ENCODE peak calls at places on chromosomes 13 and 19, in ten cellular contexts. One of them, this sample, is unnamed.

GRCh38 chr19:46629546-46630025 is 4.7 kb upstream of the PTGIR start:
- DNase-seq in GM23338: no peak
- DNase-seq in H1: no peak
- DNase-seq in breast epithelium: no peak
- DNase-seq in HL-60: no peak
- DNase-seq in vagina: no peak
- DNase-seq in Panc1: no peak
- DNase-seq in HepG2: no peak
- DNase-seq in stomach: peak; percentile 79
- DNase-seq in GM12878: no peak
- DNase-seq in this sample: no peak

GRCh38 chr19:52492201-52492960 is 35.1 kb upstream of the ZNF808 start:
- DNase-seq in stomach: no peak
- DNase-seq in HL-60: no peak
- DNase-seq in vagina: no peak
- DNase-seq in H1: peak; percentile 94
- DNase-seq in GM23338: peak; percentile 97
- DNase-seq in HepG2: no peak
- DNase-seq in GM12878: no peak
- DNase-seq in Panc1: no peak
- DNase-seq in breast epithelium: no peak
- DNase-seq in this sample: no peak

GRCh38 chr13:37023871-37024270 is 23.3 kb downstream of the EXOSC8 start:
- DNase-seq in GM23338: no peak
- DNase-seq in breast epithelium: no peak
- DNase-seq in HepG2: no peak
- DNase-seq in vagina: no peak
- DNase-seq in stomach: no peak
- DNase-seq in Panc1: no peak
- DNase-seq in H1: no peak
- DNase-seq in GM12878: no peak
- DNase-seq in HL-60: no peak
- DNase-seq in this sample: no peak

GRCh38 chr19:50510700-50511068 is 307 bp downstream of the JOSD2 start:
- DNase-seq in HL-60: no peak
- DNase-seq in Panc1: no peak
- DNase-seq in GM12878: no peak
- DNase-seq in H1: peak; percentile 61
- DNase-seq in HepG2: no peak
- DNase-seq in vagina: no peak
- DNase-seq in stomach: no peak
- DNase-seq in GM23338: peak; percentile 93
- DNase-seq in breast epithelium: no peak
- DNase-seq in this sample: no peak

GRCh38 chr13:105474983-105475382 is 1060.5 kb downstream of the EFNB2 start:
- DNase-seq in GM23338: peak; percentile 39
- DNase-seq in H1: no peak
- DNase-seq in stomach: no peak
- DNase-seq in HepG2: no peak
- DNase-seq in Panc1: no peak
- DNase-seq in vagina: no peak
- DNase-seq in GM12878: no peak
- DNase-seq in breast epithelium: no peak
- DNase-seq in HL-60: no peak
- DNase-seq in this sample: no peak

GRCh38 chr19:14167594-14168138 is 31.3 kb upstream of the ASF1B start:
- DNase-seq in Panc1: no peak
- DNase-seq in vagina: no peak
- DNase-seq in stomach: no peak
- DNase-seq in H1: no peak
- DNase-seq in GM12878: no peak
- DNase-seq in HepG2: no peak
- DNase-seq in breast epithelium: no peak
- DNase-seq in HL-60: peak; percentile 36
- DNase-seq in GM23338: no peak
- DNase-seq in this sample: no peak

GRCh38 chr13:98225036-98225940 is 48.2 kb upstream of the RNF113B start:
- DNase-seq in Panc1: no peak
- DNase-seq in breast epithelium: no peak
- DNase-seq in GM12878: no peak
- DNase-seq in vagina: no peak
- DNase-seq in GM23338: no peak
- DNase-seq in HepG2: no peak
- DNase-seq in stomach: no peak
- DNase-seq in H1: no peak
- DNase-seq in HL-60: no peak
- DNase-seq in this sample: no peak

GRCh38 chr19:13172335-13173128 is 22.3 kb downstream of the IER2 start:
- DNase-seq in GM23338: no peak
- DNase-seq in HL-60: peak; percentile 43
- DNase-seq in Panc1: no peak
- DNase-seq in GM12878: no peak
- DNase-seq in breast epithelium: peak; percentile 87
- DNase-seq in stomach: peak; percentile 88
- DNase-seq in H1: no peak
- DNase-seq in HepG2: no peak
- DNase-seq in vagina: no peak
- DNase-seq in this sample: peak; percentile 89

GRCh38 chr19:31023038-31023437 is 326.2 kb downstream of the TSHZ3 start:
- DNase-seq in HepG2: no peak
- DNase-seq in H1: no peak
- DNase-seq in breast epithelium: no peak
- DNase-seq in HL-60: no peak
- DNase-seq in Panc1: no peak
- DNase-seq in GM12878: no peak
- DNase-seq in GM23338: no peak
- DNase-seq in vagina: no peak
- DNase-seq in stomach: no peak
- DNase-seq in this sample: no peak

GRCh38 chr19:6287269-6287885 is 7.6 kb upstream of the MLLT1 start:
- DNase-seq in HepG2: no peak
- DNase-seq in H1: no peak
- DNase-seq in vagina: no peak
- DNase-seq in GM12878: no peak
- DNase-seq in breast epithelium: no peak
- DNase-seq in stomach: no peak
- DNase-seq in Panc1: no peak
- DNase-seq in HL-60: no peak
- DNase-seq in GM23338: no peak
- DNase-seq in this sample: no peak

GRCh38 chr13:22175211-22175610 is 504.3 kb downstream of the FGF9 start:
- DNase-seq in HL-60: no peak
- DNase-seq in GM23338: peak; percentile 51
- DNase-seq in HepG2: no peak
- DNase-seq in Panc1: no peak
- DNase-seq in H1: no peak
- DNase-seq in vagina: no peak
- DNase-seq in stomach: no peak
- DNase-seq in breast epithelium: no peak
- DNase-seq in GM12878: no peak
- DNase-seq in this sample: no peak

GRCh38 chr13:32281083-32281482 is 34.1 kb downstream of the ZAR1L start:
- DNase-seq in H1: no peak
- DNase-seq in HL-60: no peak
- DNase-seq in Panc1: no peak
- DNase-seq in GM23338: no peak
- DNase-seq in vagina: no peak
- DNase-seq in GM12878: no peak
- DNase-seq in stomach: no peak
- DNase-seq in HepG2: no peak
- DNase-seq in breast epithelium: no peak
- DNase-seq in this sample: no peak

GRCh38 chr19:33559996-33560395 is 38.4 kb upstream of the PEPD start:
- DNase-seq in vagina: no peak
- DNase-seq in GM12878: no peak
- DNase-seq in H1: no peak
- DNase-seq in HL-60: no peak
- DNase-seq in breast epithelium: no peak
- DNase-seq in stomach: no peak
- DNase-seq in Panc1: no peak
- DNase-seq in GM23338: no peak
- DNase-seq in HepG2: no peak
- DNase-seq in this sample: peak; percentile 26

GRCh38 chr13:59374720-59375119 is 789.0 kb downstream of the DIAPH3 start:
- DNase-seq in GM12878: no peak
- DNase-seq in stomach: no peak
- DNase-seq in GM23338: no peak
- DNase-seq in H1: no peak
- DNase-seq in vagina: no peak
- DNase-seq in HL-60: no peak
- DNase-seq in Panc1: no peak
- DNase-seq in HepG2: no peak
- DNase-seq in breast epithelium: no peak
- DNase-seq in this sample: no peak

GRCh38 chr13:46615888-46616531 is 63.0 kb downstream of the LRCH1 start:
- DNase-seq in HL-60: no peak
- DNase-seq in GM23338: no peak
- DNase-seq in stomach: no peak
- DNase-seq in GM12878: no peak
- DNase-seq in breast epithelium: no peak
- DNase-seq in vagina: no peak
- DNase-seq in Panc1: no peak
- DNase-seq in HepG2: no peak
- DNase-seq in H1: no peak
- DNase-seq in this sample: no peak

GRCh38 chr13:73940098-73940497 is 194.1 kb downstream of the KLF12 start:
- DNase-seq in HL-60: no peak
- DNase-seq in breast epithelium: no peak
- DNase-seq in vagina: no peak
- DNase-seq in stomach: no peak
- DNase-seq in H1: no peak
- DNase-seq in GM12878: no peak
- DNase-seq in GM23338: no peak
- DNase-seq in Panc1: no peak
- DNase-seq in HepG2: no peak
- DNase-seq in this sample: no peak

GRCh38 chr19:38868551-38868950 is 9.5 kb downstream of the RINL start:
- DNase-seq in vagina: no peak
- DNase-seq in HL-60: no peak
- DNase-seq in H1: no peak
- DNase-seq in GM23338: no peak
- DNase-seq in breast epithelium: no peak
- DNase-seq in GM12878: no peak
- DNase-seq in HepG2: no peak
- DNase-seq in Panc1: no peak
- DNase-seq in stomach: no peak
- DNase-seq in this sample: no peak
- H3K4me3 ChIP-seq in vagina: no peak overlapping the region
- H3K4me3 ChIP-seq in HL-60: no peak overlapping the region
- H3K4me3 ChIP-seq in H1: no peak overlapping the region
- H3K4me3 ChIP-seq in GM23338: peak overlapping the region; percentile 81
- H3K4me3 ChIP-seq in breast epithelium: no peak overlapping the region
- H3K4me3 ChIP-seq in GM12878: no peak overlapping the region
- H3K4me3 ChIP-seq in HepG2: no peak overlapping the region
- H3K4me3 ChIP-seq in Panc1: no peak overlapping the region
- H3K4me3 ChIP-seq in stomach: no peak overlapping the region
- H3K4me3 ChIP-seq in this sample: no peak overlapping the region

DNA sequence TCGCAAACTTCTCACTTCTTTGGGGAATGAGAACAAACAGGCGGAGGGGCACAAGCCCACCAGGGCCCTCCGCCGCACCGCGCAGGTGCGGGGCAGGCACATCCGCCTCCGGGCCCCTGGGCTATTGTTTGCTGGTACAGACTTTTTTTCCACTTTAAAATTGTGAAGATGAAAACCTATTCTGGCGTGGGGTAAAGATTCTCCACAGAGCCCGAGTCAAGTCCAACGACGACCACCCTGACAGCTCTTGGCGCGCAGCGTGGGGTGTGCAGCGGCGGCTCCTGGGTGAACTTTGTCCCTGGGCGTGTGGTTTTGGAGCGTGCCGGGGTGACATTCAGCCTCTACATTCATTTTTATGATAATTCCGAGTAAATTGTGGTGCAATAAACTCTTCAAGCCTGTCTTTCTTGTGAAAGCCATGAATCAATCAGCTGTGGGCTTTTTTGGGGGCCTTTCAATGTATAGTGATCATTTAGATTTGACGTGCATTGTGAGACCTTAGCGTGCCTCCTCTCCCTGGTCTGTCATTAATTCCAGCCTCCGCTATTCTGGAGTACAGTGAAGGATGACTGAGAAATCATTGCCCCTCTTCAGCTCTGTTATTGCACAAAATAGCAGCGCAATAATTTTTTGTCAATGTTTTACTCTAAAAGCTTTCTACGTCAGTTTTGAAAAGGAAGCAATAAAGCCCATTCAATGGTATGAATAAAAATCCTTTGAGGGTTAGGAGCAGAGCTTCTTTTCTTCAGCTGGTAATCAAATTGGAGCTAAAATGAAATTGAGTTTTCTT is 90.0 kb downstream of the TEX29 start:
- DNase-seq in GM23338: no peak
- DNase-seq in GM12878: no peak
- DNase-seq in H1: no peak
- DNase-seq in HL-60: no peak
- DNase-seq in HepG2: no peak
- DNase-seq in vagina: no peak
- DNase-seq in Panc1: no peak
- DNase-seq in breast epithelium: no peak
- DNase-seq in stomach: no peak
- DNase-seq in this sample: peak; percentile 32
- TF ChIP-seq POLR2AphosphoS5 in GM23338: no peak
- TF ChIP-seq POLR2AphosphoS5 in GM12878: no peak
- TF ChIP-seq POLR2AphosphoS5 in H1: no peak
- TF ChIP-seq POLR2AphosphoS5 in HL-60: no peak
- TF ChIP-seq POLR2AphosphoS5 in HepG2: no peak
- TF ChIP-seq POLR2AphosphoS5 in vagina: no peak
- TF ChIP-seq POLR2AphosphoS5 in Panc1: no peak
- TF ChIP-seq POLR2AphosphoS5 in breast epithelium: no peak
- TF ChIP-seq POLR2AphosphoS5 in stomach: no peak
- TF ChIP-seq POLR2AphosphoS5 in this sample: no peak

GRCh38 chr19:8343483-8343844 is 402 bp upstream of the KANK3 start:
- DNase-seq in H1: no peak
- DNase-seq in breast epithelium: no peak
- DNase-seq in vagina: no peak
- DNase-seq in stomach: no peak
- DNase-seq in GM12878: no peak
- DNase-seq in HepG2: no peak
- DNase-seq in Panc1: no peak
- DNase-seq in HL-60: no peak
- DNase-seq in GM23338: no peak
- DNase-seq in this sample: no peak
- H3K4me3 ChIP-seq in H1: no peak overlapping the region
- H3K4me3 ChIP-seq in breast epithelium: peak overlapping the region; percentile 49
- H3K4me3 ChIP-seq in vagina: peak overlapping the region; percentile 60
- H3K4me3 ChIP-seq in stomach: peak overlapping the region; percentile 53
- H3K4me3 ChIP-seq in GM12878: no peak overlapping the region
- H3K4me3 ChIP-seq in HepG2: no peak overlapping the region
- H3K4me3 ChIP-seq in Panc1: peak overlapping the region; percentile 58
- H3K4me3 ChIP-seq in HL-60: no peak overlapping the region
- H3K4me3 ChIP-seq in GM23338: peak overlapping the region; percentile 83
- H3K4me3 ChIP-seq in this sample: peak overlapping the region; percentile 49

DNA sequence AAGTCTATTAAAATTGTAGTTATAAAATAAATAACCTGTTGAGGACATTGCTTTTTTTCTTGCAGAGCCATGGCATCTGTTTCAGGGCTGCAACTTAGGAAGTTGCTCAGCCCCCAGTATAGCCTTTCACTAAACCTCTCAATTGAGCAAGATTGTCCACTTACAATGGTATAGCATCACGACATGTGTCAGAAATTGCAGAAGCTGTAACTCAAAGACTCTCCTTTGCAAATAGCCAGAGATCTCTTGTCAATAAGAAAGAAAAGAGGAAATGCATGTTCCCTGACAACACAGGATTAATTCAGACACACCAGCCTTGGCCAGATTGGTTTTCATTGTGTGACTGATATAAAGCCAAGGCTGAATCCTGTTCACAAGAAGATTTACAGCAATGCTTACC is 38.7 kb upstream of the CYSLTR2 start:
- DNase-seq in H1: no peak
- DNase-seq in GM23338: no peak
- DNase-seq in vagina: no peak
- DNase-seq in stomach: no peak
- DNase-seq in Panc1: no peak
- DNase-seq in HepG2: no peak
- DNase-seq in HL-60: peak; percentile 88
- DNase-seq in GM12878: no peak
- DNase-seq in breast epithelium: no peak
- DNase-seq in this sample: no peak
- TF ChIP-seq POLR2AphosphoS5 in H1: no peak
- TF ChIP-seq POLR2AphosphoS5 in GM23338: no peak
- TF ChIP-seq POLR2AphosphoS5 in vagina: no peak
- TF ChIP-seq POLR2AphosphoS5 in stomach: no peak
- TF ChIP-seq POLR2AphosphoS5 in Panc1: no peak
- TF ChIP-seq POLR2AphosphoS5 in HepG2: no peak
- TF ChIP-seq POLR2AphosphoS5 in HL-60: peak; percentile 13
- TF ChIP-seq POLR2AphosphoS5 in GM12878: no peak
- TF ChIP-seq POLR2AphosphoS5 in breast epithelium: no peak
- TF ChIP-seq POLR2AphosphoS5 in this sample: no peak